ENCODE peak calls at places on chromosomes 3 and 15, in six cellular contexts. One of them, this sample, is unnamed. For H3K9me3, the result is how much of the 10 kb centered on the place peaks cover.

GRCh38 chr3:148848410-148848809 is 16.7 kb upstream of the CPA3 start:
- DNase-seq in H9: no peak
- DNase-seq in neuronal stem cell: no peak
- DNase-seq in mesenchymal stem cell: no peak
- DNase-seq in H1: no peak
- DNase-seq in IMR-90: no peak
- DNase-seq in this sample: no peak

GRCh38 chr3:32340639-32341365 is 50.9 kb upstream of the CMTM7 start:
- DNase-seq in H1: no peak
- DNase-seq in neuronal stem cell: no peak
- DNase-seq in IMR-90: no peak
- DNase-seq in H9: no peak
- DNase-seq in mesenchymal stem cell: no peak
- DNase-seq in this sample: no peak

GRCh38 chr15:95169701-95170459 is 938.5 kb downstream of the MCTP2 start:
- DNase-seq in H1: no peak
- DNase-seq in IMR-90: peak
- DNase-seq in neuronal stem cell: no peak
- DNase-seq in H9: no peak
- DNase-seq in mesenchymal stem cell: no peak
- DNase-seq in this sample: no peak

GRCh38 chr15:63322541-63322940 is 45.1 kb downstream of the APH1B start:
- DNase-seq in IMR-90: peak
- DNase-seq in mesenchymal stem cell: peak
- DNase-seq in H9: no peak
- DNase-seq in H1: no peak
- DNase-seq in neuronal stem cell: no peak
- DNase-seq in this sample: no peak

GRCh38 chr3:39189648-39190269 is 2.6 kb downstream of the XIRP1 start:
- DNase-seq in H9: peak
- DNase-seq in IMR-90: peak
- DNase-seq in mesenchymal stem cell: peak
- DNase-seq in neuronal stem cell: peak
- DNase-seq in H1: peak
- DNase-seq in this sample: peak

GRCh38 chr3:17974206-17974841 is 231.9 kb upstream of the TBC1D5 start:
- DNase-seq in H9: no peak
- DNase-seq in mesenchymal stem cell: no peak
- DNase-seq in H1: no peak
- DNase-seq in neuronal stem cell: no peak
- DNase-seq in IMR-90: peak
- DNase-seq in this sample: peak

GRCh38 chr3:43180027-43180426 is 74.1 kb upstream of the POMGNT2 start:
- DNase-seq in H9: no peak
- DNase-seq in H1: no peak
- DNase-seq in IMR-90: peak
- DNase-seq in mesenchymal stem cell: peak
- DNase-seq in neuronal stem cell: no peak
- DNase-seq in this sample: peak

GRCh38 chr3:27590437-27591320 is 106.5 kb upstream of the SLC4A7 start:
- DNase-seq in H1: no peak
- DNase-seq in neuronal stem cell: no peak
- DNase-seq in IMR-90: peak
- DNase-seq in mesenchymal stem cell: peak
- DNase-seq in H9: no peak
- DNase-seq in this sample: peak

GRCh38 chr3:46427929-46428833 is 21.1 kb downstream of the CCRL2 start:
- DNase-seq in H1: no peak
- DNase-seq in H9: no peak
- DNase-seq in neuronal stem cell: no peak
- DNase-seq in IMR-90: no peak
- DNase-seq in mesenchymal stem cell: no peak
- DNase-seq in this sample: peak

GRCh38 chr3:161339517-161340500 is 31.5 kb downstream of the SPTSSB start:
- DNase-seq in neuronal stem cell: no peak
- DNase-seq in H9: no peak
- DNase-seq in IMR-90: no peak
- DNase-seq in H1: no peak
- DNase-seq in mesenchymal stem cell: peak
- DNase-seq in this sample: no peak

GRCh38 chr3:52299815-52300611 is 12.4 kb downstream of the GLYCTK start:
- DNase-seq in mesenchymal stem cell: peak
- DNase-seq in H1: peak
- DNase-seq in IMR-90: peak
- DNase-seq in neuronal stem cell: no peak
- DNase-seq in H9: peak
- DNase-seq in this sample: peak

GRCh38 chr3:172622916-172623700 is 87.8 kb downstream of the NCEH1 start:
- DNase-seq in IMR-90: peak
- DNase-seq in mesenchymal stem cell: peak
- DNase-seq in H1: no peak
- DNase-seq in H9: no peak
- DNase-seq in neuronal stem cell: no peak
- DNase-seq in this sample: peak

GRCh38 chr3:179973931-179974361 is 62.8 kb downstream of the PEX5L start:
- DNase-seq in IMR-90: no peak
- DNase-seq in neuronal stem cell: peak
- DNase-seq in mesenchymal stem cell: no peak
- DNase-seq in H1: no peak
- DNase-seq in H9: peak
- DNase-seq in this sample: no peak

GRCh38 chr3:69342074-69342473 is 43.8 kb downstream of the FRMD4B start:
- DNase-seq in mesenchymal stem cell: peak
- DNase-seq in neuronal stem cell: no peak
- DNase-seq in IMR-90: no peak
- DNase-seq in H1: no peak
- DNase-seq in H9: no peak
- DNase-seq in this sample: no peak

GRCh38 chr3:175186511-175186910 is 327.4 kb downstream of the NAALADL2 start:
- DNase-seq in H1: no peak
- DNase-seq in mesenchymal stem cell: peak
- DNase-seq in IMR-90: peak
- DNase-seq in neuronal stem cell: no peak
- DNase-seq in H9: no peak
- DNase-seq in this sample: peak

GRCh38 chr15:41703120-41703519 is 42.9 kb downstream of the MGA start:
- DNase-seq in mesenchymal stem cell: no peak
- DNase-seq in neuronal stem cell: no peak
- DNase-seq in H9: no peak
- DNase-seq in H1: no peak
- DNase-seq in IMR-90: no peak
- DNase-seq in this sample: no peak

GRCh38 chr15:91049378-91050127 is 27.2 kb upstream of the VPS33B start:
- DNase-seq in H9: peak
- DNase-seq in neuronal stem cell: peak
- DNase-seq in mesenchymal stem cell: peak
- DNase-seq in IMR-90: peak
- DNase-seq in H1: no peak
- DNase-seq in this sample: peak

GRCh38 chr3:62923092-62923491 is 47.9 kb upstream of the CADPS start:
- DNase-seq in H1: no peak
- DNase-seq in H9: no peak
- DNase-seq in IMR-90: no peak
- DNase-seq in neuronal stem cell: no peak
- DNase-seq in mesenchymal stem cell: no peak
- DNase-seq in this sample: no peak

GRCh38 chr15:100131321-100132224 is 210.2 kb downstream of the ADAMTS17 start:
- DNase-seq in H1: no peak
- DNase-seq in neuronal stem cell: no peak
- DNase-seq in H9: peak
- DNase-seq in IMR-90: peak
- DNase-seq in mesenchymal stem cell: peak
- DNase-seq in this sample: peak

GRCh38 chr3:94064243-94064642 is 1.4 kb downstream of the NSUN3 start:
- DNase-seq in mesenchymal stem cell: no peak
- DNase-seq in neuronal stem cell: no peak
- DNase-seq in H9: no peak
- DNase-seq in IMR-90: no peak
- DNase-seq in H1: no peak
- DNase-seq in this sample: no peak

GRCh38 chr3:13706451-13706850 is 157.5 kb downstream of the FBLN2 start:
- DNase-seq in mesenchymal stem cell: no peak
- DNase-seq in H9: no peak
- DNase-seq in IMR-90: no peak
- DNase-seq in H1: peak
- DNase-seq in neuronal stem cell: no peak
- DNase-seq in this sample: no peak

GRCh38 chr3:191154827-191155226 is 44.2 kb upstream of the OSTN start:
- DNase-seq in mesenchymal stem cell: no peak
- DNase-seq in neuronal stem cell: no peak
- DNase-seq in H9: no peak
- DNase-seq in H1: no peak
- DNase-seq in IMR-90: no peak
- DNase-seq in this sample: no peak

GRCh38 chr3:66365023-66365581 is 135.7 kb downstream of the LRIG1 start:
- DNase-seq in H1: no peak
- DNase-seq in mesenchymal stem cell: no peak
- DNase-seq in H9: no peak
- DNase-seq in neuronal stem cell: no peak
- DNase-seq in IMR-90: no peak
- DNase-seq in this sample: no peak

GRCh38 chr3:160134454-160134853 is 90.8 kb upstream of the C3orf80 start:
- DNase-seq in IMR-90: no peak
- DNase-seq in neuronal stem cell: no peak
- DNase-seq in mesenchymal stem cell: no peak
- DNase-seq in H1: no peak
- DNase-seq in H9: peak
- DNase-seq in this sample: peak

GRCh38 chr15:98063871-98064270 is 103.4 kb downstream of the ARRDC4 start:
- DNase-seq in H9: no peak
- DNase-seq in neuronal stem cell: no peak
- DNase-seq in IMR-90: no peak
- DNase-seq in H1: no peak
- DNase-seq in mesenchymal stem cell: no peak
- DNase-seq in this sample: no peak

GRCh38 chr3:64685800-64686445 is 1.9 kb downstream of the ADAMTS9 start:
- DNase-seq in H1: peak
- DNase-seq in mesenchymal stem cell: peak
- DNase-seq in neuronal stem cell: peak
- DNase-seq in H9: peak
- DNase-seq in IMR-90: peak
- DNase-seq in this sample: no peak
- H3K18ac ChIP-seq in H1: no peak
- H3K18ac ChIP-seq in mesenchymal stem cell: peak
- H3K18ac ChIP-seq in neuronal stem cell: peak
- H3K18ac ChIP-seq in H9: no peak
- H3K18ac ChIP-seq in IMR-90: peak
- H3K18ac ChIP-seq in this sample: peak

GRCh38 chr3:54514416-54514815 is 392.1 kb downstream of the CACNA2D3 start:
- DNase-seq in H1: peak
- DNase-seq in IMR-90: no peak
- DNase-seq in H9: no peak
- DNase-seq in neuronal stem cell: no peak
- DNase-seq in mesenchymal stem cell: no peak
- DNase-seq in this sample: no peak

GRCh38 chr3:54515439-54516213 is 393.3 kb downstream of the CACNA2D3 start:
- DNase-seq in neuronal stem cell: no peak
- DNase-seq in H1: peak
- DNase-seq in mesenchymal stem cell: no peak
- DNase-seq in IMR-90: no peak
- DNase-seq in H9: no peak
- DNase-seq in this sample: no peak

GRCh38 chr3:54510506-54510905 is 388.2 kb downstream of the CACNA2D3 start:
- DNase-seq in mesenchymal stem cell: no peak
- DNase-seq in IMR-90: no peak
- DNase-seq in neuronal stem cell: no peak
- DNase-seq in H1: peak
- DNase-seq in H9: no peak
- DNase-seq in this sample: no peak

GRCh38 chr3:54507876-54508460 is 385.6 kb downstream of the CACNA2D3 start:
- DNase-seq in H1: no peak
- DNase-seq in H9: no peak
- DNase-seq in IMR-90: no peak
- DNase-seq in mesenchymal stem cell: no peak
- DNase-seq in neuronal stem cell: no peak
- DNase-seq in this sample: no peak

DNA sequence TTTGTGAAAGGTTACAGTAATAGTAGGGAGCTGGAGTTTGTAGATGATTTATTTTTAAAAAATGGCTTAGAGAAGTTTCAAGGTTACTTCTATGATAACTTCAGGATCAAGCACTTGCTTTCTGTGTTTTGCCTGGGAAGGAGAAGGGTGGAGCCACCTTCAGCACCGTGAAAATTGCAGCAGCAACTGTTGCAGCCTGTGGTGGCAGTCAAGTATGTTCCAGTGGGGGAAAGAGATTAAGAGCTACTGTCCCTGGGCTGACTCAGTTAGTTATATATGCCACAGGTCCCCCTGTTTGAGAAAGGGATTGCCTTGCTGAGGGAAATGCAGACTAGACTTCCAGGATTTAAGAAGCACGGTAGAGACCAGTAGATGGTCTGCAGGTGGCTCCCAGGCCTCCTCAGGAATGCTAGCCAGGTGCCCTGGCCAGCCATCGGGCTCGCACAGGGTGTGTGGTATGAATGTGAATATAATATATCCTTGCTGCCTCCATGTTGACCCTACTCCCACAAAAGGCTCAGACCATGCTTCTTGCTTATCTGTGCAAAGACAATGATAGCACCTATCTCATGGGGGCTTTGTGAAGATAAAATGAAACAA is 389.5 kb downstream of the CACNA2D3 start:
- DNase-seq in H9: no peak
- DNase-seq in H1: no peak
- DNase-seq in mesenchymal stem cell: no peak
- DNase-seq in IMR-90: no peak
- DNase-seq in neuronal stem cell: no peak
- DNase-seq in this sample: no peak
- H4K91ac ChIP-seq in H9: no peak
- H4K91ac ChIP-seq in H1: no peak
- H4K91ac ChIP-seq in mesenchymal stem cell: no peak
- H4K91ac ChIP-seq in IMR-90: no peak
- H4K91ac ChIP-seq in neuronal stem cell: no peak
- H4K91ac ChIP-seq in this sample: no peak

DNA sequence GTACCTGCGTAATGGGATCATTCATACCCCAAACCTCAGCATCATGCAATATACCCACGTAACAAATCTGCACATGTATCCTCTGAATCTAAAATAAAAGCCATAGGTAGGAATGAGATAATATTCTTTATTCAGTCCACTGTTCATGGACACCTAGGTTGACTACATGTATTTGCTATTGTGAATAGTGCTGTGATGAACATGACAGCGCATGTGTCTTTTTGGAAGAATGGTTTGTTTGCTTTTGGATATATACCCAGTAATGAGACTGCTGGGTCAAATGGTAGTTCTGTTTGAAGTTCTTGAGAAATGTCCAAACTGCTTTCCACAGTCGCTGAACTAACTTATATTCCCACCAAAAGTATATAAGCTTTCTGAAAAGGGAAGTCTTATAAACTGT is 117.9 kb upstream of the FAM3D start:
- DNase-seq in IMR-90: no peak
- DNase-seq in H1: no peak
- DNase-seq in neuronal stem cell: no peak
- DNase-seq in H9: no peak
- DNase-seq in mesenchymal stem cell: no peak
- DNase-seq in this sample: no peak
- H3K9me3 ChIP-seq in IMR-90: under half
- H3K9me3 ChIP-seq in H1: under half
- H3K9me3 ChIP-seq in neuronal stem cell: under half
- H3K9me3 ChIP-seq in H9: under half
- H3K9me3 ChIP-seq in mesenchymal stem cell: under half
- H3K9me3 ChIP-seq in this sample: under half

GRCh38 chr15:48914717-48915116 is 36.8 kb downstream of the EID1 start:
- DNase-seq in mesenchymal stem cell: no peak
- DNase-seq in IMR-90: no peak
- DNase-seq in neuronal stem cell: no peak
- DNase-seq in H1: no peak
- DNase-seq in H9: no peak
- DNase-seq in this sample: no peak
- H3K18ac ChIP-seq in mesenchymal stem cell: no peak
- H3K18ac ChIP-seq in IMR-90: no peak
- H3K18ac ChIP-seq in neuronal stem cell: no peak
- H3K18ac ChIP-seq in H1: no peak
- H3K18ac ChIP-seq in H9: no peak
- H3K18ac ChIP-seq in this sample: no peak